ENCODE peak calls at places on chromosome 14, in eight cellular contexts. S is mesenchymal stem cell, U is right cardiac atrium, A is astrocyte of the spinal cord, E is heart right ventricle, O is H7, M is choroid plexus epithelial cell, Y is brain microvascular endothelial cell. R is an unnamed sample.

GRCh38 chr14:54809767-54810166 is 92.9 kb downstream of the GCH1 start:
- DNase-seq in S (no peak), U (no peak), A (no peak), E (no peak), O (no peak), M (no peak), Y (no peak), R (no peak)

GRCh38 chr14:58663494-58664111 is 25.8 kb downstream of the DACT1 start:
- DNase-seq in S (peak), U (no peak), A (peak), E (no peak), O (no peak), M (peak), Y (peak), R (peak)

GRCh38 chr14:51395361-51395849 is 155.4 kb downstream of the TMX1 start:
- DNase-seq in S (peak), U (peak), A (peak), E (peak), O (no peak), M (peak), Y (peak), R (peak)

GRCh38 chr14:59116984-59117415 is 71.5 kb upstream of the DAAM1 start:
- DNase-seq in S (peak), U (no peak), A (no peak), E (no peak), O (no peak), M (no peak), Y (no peak), R (peak)

GRCh38 chr14:20494935-20495766 is 10.2 kb upstream of the RNASE10 start:
- DNase-seq in S (no peak), U (no peak), A (no peak), E (no peak), O (no peak), M (peak), Y (no peak), R (peak)

GRCh38 chr14:99891900-99892299 is 98.7 kb downstream of the EML1 start:
- DNase-seq in S (no peak), U (no peak), A (no peak), E (no peak), O (no peak), M (no peak), Y (no peak), R (no peak)

GRCh38 chr14:55851961-55852360 is 266.2 kb upstream of the PELI2 start:
- DNase-seq in S (no peak), U (peak), A (no peak), E (peak), O (no peak), M (no peak), Y (no peak), R (no peak)

GRCh38 chr14:31228533-31228932 is 20.9 kb upstream of the HECTD1 start:
- DNase-seq in S (no peak), U (no peak), A (no peak), E (no peak), O (no peak), M (no peak), Y (no peak), R (peak)

GRCh38 chr14:96281486-96281885 is 25.5 kb downstream of the BDKRB1 start:
- DNase-seq in S (no peak), U (no peak), A (no peak), E (no peak), O (no peak), M (no peak), Y (no peak), R (peak)

GRCh38 chr14:93033983-93034670 is 81.6 kb downstream of the ITPK1 start:
- DNase-seq in S (no peak), U (peak), A (no peak), E (no peak), O (peak), M (no peak), Y (no peak), R (no peak)

GRCh38 chr14:45891417-45892080 is 638.5 kb upstream of the MIS18BP1 start:
- DNase-seq in S (no peak), U (peak), A (no peak), E (no peak), O (peak), M (no peak), Y (no peak), R (no peak)

GRCh38 chr14:85533821-85534271 is 3.9 kb downstream of the FLRT2 start:
- DNase-seq in S (peak), U (peak), A (peak), E (no peak), O (peak), M (peak), Y (no peak), R (peak)

GRCh38 chr14:58479975-58480374 is 52.5 kb downstream of the KIAA0586 start:
- DNase-seq in S (no peak), U (no peak), A (no peak), E (no peak), O (no peak), M (no peak), Y (no peak), R (no peak)

GRCh38 chr14:71720978-71721624 is 211.1 kb upstream of the RGS6 start:
- DNase-seq in S (peak), U (no peak), A (peak), E (peak), O (peak), M (peak), Y (peak), R (peak)

GRCh38 chr14:99093532-99094517 is 178.2 kb downstream of the BCL11B start:
- DNase-seq in S (no peak), U (no peak), A (peak), E (no peak), O (peak), M (no peak), Y (no peak), R (no peak)

GRCh38 chr14:75141062-75141461 is 14.2 kb upstream of the NEK9 start:
- DNase-seq in S (no peak), U (no peak), A (no peak), E (no peak), O (no peak), M (no peak), Y (no peak), R (no peak)

GRCh38 chr14:31038521-31039166 is 12.5 kb upstream of the STRN3 start:
- DNase-seq in S (no peak), U (no peak), A (no peak), E (no peak), O (no peak), M (no peak), Y (no peak), R (peak)

GRCh38 chr14:75531660-75532317 is 9.5 kb downstream of the BATF start:
- DNase-seq in S (no peak), U (no peak), A (peak), E (no peak), O (no peak), M (no peak), Y (no peak), R (no peak)

GRCh38 chr14:81172353-81172752 is 48.4 kb downstream of the GTF2A1 start:
- DNase-seq in S (no peak), U (no peak), A (no peak), E (no peak), O (no peak), M (peak), Y (no peak), R (no peak)

GRCh38 chr14:34049769-34050168 is 98.9 kb upstream of the EGLN3 start:
- DNase-seq in S (no peak), U (no peak), A (no peak), E (no peak), O (no peak), M (no peak), Y (no peak), R (no peak)

GRCh38 chr14:61145903-61146411 is 135.2 kb downstream of the TMEM30B start:
- DNase-seq in S (no peak), U (no peak), A (peak), E (no peak), O (no peak), M (peak), Y (peak), R (peak)

GRCh38 chr14:39265032-39265431 is 31.3 kb downstream of the MIA2 start:
- DNase-seq in S (peak), U (no peak), A (peak), E (no peak), O (no peak), M (peak), Y (peak), R (peak)
- H3K4me3 ChIP-seq in S (peak), U (peak), A (peak), E (peak), O (no peak), M (peak), Y (peak), R (peak)

GRCh38 chr14:97299661-97300060 is 502.5 kb downstream of the VRK1 start:
- DNase-seq in S (no peak), U (no peak), A (no peak), E (no peak), O (peak), M (no peak), Y (no peak), R (no peak)
- H3K4me3 ChIP-seq in S (no peak), U (no peak), A (no peak), E (no peak), O (no peak), M (no peak), Y (no peak), R (no peak)

DNA sequence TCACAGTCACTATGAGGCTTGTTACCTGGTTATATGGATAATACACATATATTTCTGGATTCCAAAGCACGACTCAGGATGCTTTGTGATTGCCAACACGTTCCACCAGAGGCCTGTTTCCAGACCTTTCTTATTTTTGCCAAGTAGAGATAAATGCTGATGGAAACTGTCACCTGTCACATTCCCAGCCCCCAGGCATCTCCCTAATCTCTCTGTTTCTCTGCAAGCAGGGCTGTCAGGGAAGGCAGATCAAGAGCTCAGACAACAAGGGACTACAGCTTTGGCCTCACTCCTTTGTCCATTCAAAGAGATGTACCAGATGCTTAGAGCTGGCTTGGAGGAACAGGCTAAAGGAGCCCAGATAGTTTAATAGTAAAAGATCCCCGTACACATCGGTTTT is 21.8 kb upstream of the DDHD1 start:
- DNase-seq in S (no peak), U (no peak), A (no peak), E (no peak), O (no peak), M (no peak), Y (no peak), R (no peak)
- H3K4me3 ChIP-seq in S (no peak), U (no peak), A (no peak), E (no peak), O (no peak), M (no peak), Y (no peak), R (no peak)

DNA sequence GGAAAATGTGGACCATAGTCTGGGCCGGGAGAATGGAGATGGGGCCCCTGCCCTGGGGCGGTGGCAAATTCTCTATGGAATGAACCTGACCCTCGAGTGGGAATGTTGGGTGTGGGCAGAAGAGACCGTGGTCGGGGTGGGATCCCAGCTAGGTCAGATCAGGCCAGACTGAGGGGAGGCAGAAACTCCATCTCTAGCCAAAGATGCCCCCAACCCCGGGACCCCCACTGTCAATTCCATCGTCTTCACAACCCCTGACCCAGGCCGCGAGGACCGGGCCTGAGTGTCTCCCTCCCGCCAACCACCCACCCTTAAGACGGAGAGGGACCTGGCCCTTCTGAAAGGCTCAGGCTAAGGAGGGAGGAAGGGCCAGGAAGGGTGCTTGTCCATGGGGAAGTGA is 733 bp downstream of the PLEKHD1 start:
- DNase-seq in S (no peak), U (no peak), A (no peak), E (no peak), O (no peak), M (no peak), Y (no peak), R (no peak)
- H3K4me3 ChIP-seq in S (no peak), U (no peak), A (no peak), E (no peak), O (peak), M (no peak), Y (no peak), R (no peak)

DNA sequence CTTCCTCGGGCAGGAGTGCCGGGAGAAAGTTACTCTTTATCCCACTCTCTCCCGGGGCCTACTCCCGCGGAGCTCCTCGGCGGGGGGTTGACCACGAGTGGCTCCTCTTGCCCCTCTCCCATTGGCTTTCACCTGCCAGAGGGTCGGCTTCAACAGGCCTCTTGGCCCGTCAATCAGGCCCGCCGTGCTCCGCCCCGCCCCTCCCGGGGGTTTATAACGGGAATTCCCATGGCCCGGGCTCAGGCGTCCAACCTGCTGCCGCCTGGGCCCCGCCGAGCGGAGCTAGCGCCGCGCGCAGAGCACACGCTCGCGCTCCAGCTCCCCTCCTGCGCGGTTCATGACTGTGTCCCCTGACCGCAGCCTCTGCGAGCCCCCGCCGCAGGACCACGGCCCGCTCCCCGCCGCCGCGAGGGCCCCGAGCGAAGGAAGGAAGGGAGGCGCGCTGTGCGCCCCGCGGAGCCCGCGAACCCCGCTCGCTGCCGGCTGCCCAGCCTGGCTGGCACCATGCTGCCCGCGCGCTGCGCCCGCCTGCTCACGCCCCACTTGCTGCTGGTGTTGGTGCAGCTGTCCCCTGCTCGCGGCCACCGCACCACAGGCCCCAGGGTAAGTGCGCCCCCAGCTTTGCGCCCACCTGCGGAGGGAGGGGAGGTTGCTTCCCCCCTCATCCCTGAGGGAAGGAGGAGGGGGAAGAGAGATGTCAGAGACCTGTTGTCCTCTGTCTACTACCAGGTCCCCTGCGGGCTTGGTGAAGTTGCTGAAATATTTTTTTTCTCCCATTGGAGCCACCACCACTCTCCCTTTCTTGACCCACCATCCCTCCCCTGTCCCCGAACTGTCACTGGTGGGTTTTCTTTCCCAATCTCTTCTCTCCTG is at the start of gene SMOC1:
- DNase-seq in S (peak), U (peak), A (peak), E (peak), O (peak), M (peak), Y (peak), R (no peak)
- H3K4me3 ChIP-seq in S (peak), U (peak), A (peak), E (peak), O (peak), M (peak), Y (peak), R (no peak)

GRCh38 chr14:22427771-22428228 is 161.2 kb downstream of the DAD1 start:
- DNase-seq in S (peak), U (peak), A (peak), E (no peak), O (no peak), M (peak), Y (peak), R (peak)
- H3K4me3 ChIP-seq in S (peak), U (no peak), A (no peak), E (peak), O (no peak), M (peak), Y (peak), R (no peak)

GRCh38 chr14:69573205-69573840 is 1.3 kb downstream of the CCDC177 start:
- DNase-seq in S (no peak), U (no peak), A (no peak), E (no peak), O (peak), M (no peak), Y (no peak), R (no peak)

GRCh38 chr14:69571449-69571878 is 3.2 kb downstream of the CCDC177 start:
- DNase-seq in S (no peak), U (no peak), A (no peak), E (no peak), O (no peak), M (no peak), Y (no peak), R (no peak)

GRCh38 chr14:69570836-69571330 is 3.8 kb downstream of the CCDC177 start:
- DNase-seq in S (no peak), U (no peak), A (no peak), E (no peak), O (no peak), M (no peak), Y (no peak), R (no peak)

GRCh38 chr14:69572634-69573135 is 2.0 kb downstream of the CCDC177 start:
- DNase-seq in S (no peak), U (no peak), A (no peak), E (no peak), O (peak), M (no peak), Y (no peak), R (no peak)

DNA sequence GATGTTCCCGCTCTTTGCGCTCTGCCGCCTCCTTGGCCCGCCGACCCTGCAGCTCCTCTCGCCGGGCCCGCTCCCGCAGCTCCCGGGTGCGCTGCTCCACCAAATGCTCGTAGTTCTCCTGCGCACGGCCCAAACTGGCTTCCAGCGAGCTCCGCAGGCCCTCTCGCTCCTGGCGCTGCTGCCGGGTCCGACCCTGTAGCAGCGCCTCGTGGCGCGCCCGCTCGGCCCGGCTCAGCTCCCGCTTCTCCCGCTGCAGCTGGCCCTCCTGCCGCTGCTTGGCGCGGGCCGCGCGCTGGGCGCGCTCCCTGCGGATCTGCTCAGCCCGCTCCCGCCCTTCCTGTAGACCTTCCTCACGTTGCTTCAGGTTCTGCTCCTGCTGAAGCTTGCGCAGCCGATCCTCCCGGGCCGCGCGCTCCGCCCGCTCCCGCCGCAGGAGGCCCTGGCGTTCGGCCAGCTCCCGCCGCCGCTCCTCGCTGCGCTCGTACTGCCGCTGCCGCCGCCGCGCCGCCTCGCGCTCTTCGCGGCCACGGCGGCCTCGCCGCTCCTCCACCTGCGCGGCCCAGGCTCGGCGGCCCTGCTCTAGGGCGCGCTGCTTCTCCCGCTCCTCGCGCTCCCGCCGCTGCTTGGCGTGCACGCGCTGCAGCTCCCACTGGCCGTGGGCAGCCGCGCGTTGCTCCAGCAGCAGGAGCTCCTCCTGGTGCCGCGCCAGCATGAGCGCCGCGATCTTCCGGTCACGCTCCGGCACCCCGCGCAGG is 2.6 kb downstream of the CCDC177 start:
- DNase-seq in S (no peak), U (peak), A (no peak), E (no peak), O (peak), M (peak), Y (no peak), R (no peak)
- H3K4me3 ChIP-seq in S (peak), U (peak), A (no peak), E (peak), O (peak), M (no peak), Y (peak), R (no peak)

DNA sequence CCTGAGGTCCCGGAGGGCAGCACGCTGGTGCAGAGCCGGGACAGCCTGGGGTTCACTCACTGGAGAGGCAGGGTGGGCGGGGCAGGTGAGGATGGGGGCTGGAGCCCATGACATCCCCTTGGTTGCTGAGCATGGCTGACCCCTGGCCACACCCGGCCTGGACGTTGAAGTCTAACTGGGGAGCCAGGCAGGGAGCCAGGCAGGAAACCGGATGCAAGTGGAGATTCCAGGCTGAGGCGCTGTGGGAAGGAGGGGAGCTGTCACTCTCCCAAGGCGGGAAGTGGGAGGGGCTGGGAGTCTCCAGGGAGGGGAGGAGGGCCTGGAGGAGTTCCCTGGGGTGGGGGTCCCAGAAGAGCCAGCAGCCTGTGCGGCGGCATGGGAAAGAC is 7.7 kb upstream of the INF2 start:
- DNase-seq in S (peak), U (peak), A (peak), E (peak), O (peak), M (peak), Y (peak), R (peak)
- H3K4me3 ChIP-seq in S (peak), U (no peak), A (peak), E (peak), O (peak), M (peak), Y (peak), R (peak)

DNA sequence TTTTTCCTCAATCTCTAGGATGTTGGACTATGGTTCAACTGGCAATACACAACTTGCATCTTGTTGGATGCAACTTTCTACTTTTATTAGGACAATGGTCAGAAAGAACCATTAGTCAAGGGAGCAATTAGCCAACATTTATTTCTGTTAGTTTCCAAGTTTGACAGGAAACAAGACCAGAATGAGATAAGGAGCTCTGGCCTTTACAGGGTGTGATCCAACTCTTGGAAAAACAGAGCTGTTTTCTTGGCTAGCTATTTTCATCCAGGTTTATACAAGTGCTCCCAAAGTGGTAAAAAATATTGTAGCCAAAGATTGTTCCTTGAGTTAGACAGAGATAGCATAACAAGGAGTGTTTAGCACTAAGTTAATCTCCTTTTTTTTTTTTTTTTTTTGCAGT is 3.9 kb upstream of the SYNE2 start:
- DNase-seq in S (no peak), U (no peak), A (no peak), E (no peak), O (no peak), M (no peak), Y (no peak), R (no peak)
- H3K4me3 ChIP-seq in S (no peak), U (no peak), A (no peak), E (no peak), O (no peak), M (no peak), Y (no peak), R (no peak)

GRCh38 chr14:67722293-67722692 is 20.6 kb downstream of the RDH12 start:
- DNase-seq in S (no peak), U (peak), A (peak), E (peak), O (peak), M (peak), Y (no peak), R (peak)
- H3K4me3 ChIP-seq in S (peak), U (no peak), A (no peak), E (no peak), O (no peak), M (no peak), Y (no peak), R (no peak)